ENCODE peak calls at places on chromosome 17, in six cellular contexts. One of them, this sample, is unnamed.

GRCh38 chr17:65418622-65419021 is 142.8 kb downstream of the AXIN2 start:
- DNase-seq in H1: no peak
- DNase-seq in neuronal stem cell: no peak
- DNase-seq in H9: no peak
- DNase-seq in IMR-90: no peak
- DNase-seq in mesenchymal stem cell: no peak
- DNase-seq in this sample: no peak

GRCh38 chr17:66814026-66814425 is 20.9 kb upstream of the CACNG5 start:
- DNase-seq in H1: no peak
- DNase-seq in neuronal stem cell: no peak
- DNase-seq in H9: no peak
- DNase-seq in IMR-90: no peak
- DNase-seq in mesenchymal stem cell: no peak
- DNase-seq in this sample: no peak

GRCh38 chr17:69733171-69734014 is 318.9 kb downstream of the MAP2K6 start:
- DNase-seq in H1: no peak
- DNase-seq in neuronal stem cell: no peak
- DNase-seq in H9: no peak
- DNase-seq in IMR-90: peak
- DNase-seq in mesenchymal stem cell: peak
- DNase-seq in this sample: peak

GRCh38 chr17:81252336-81253329 is 13.5 kb downstream of the NDUFAF8 start:
- DNase-seq in H1: no peak
- DNase-seq in neuronal stem cell: no peak
- DNase-seq in H9: no peak
- DNase-seq in IMR-90: no peak
- DNase-seq in mesenchymal stem cell: no peak
- DNase-seq in this sample: no peak

GRCh38 chr17:82489117-82489516 is 30.4 kb upstream of the FOXK2 start:
- DNase-seq in H1: no peak
- DNase-seq in neuronal stem cell: no peak
- DNase-seq in H9: no peak
- DNase-seq in IMR-90: peak
- DNase-seq in mesenchymal stem cell: no peak
- DNase-seq in this sample: no peak

GRCh38 chr17:4945176-4945943 is 3.0 kb downstream of the PFN1 start:
- DNase-seq in H1: peak
- DNase-seq in neuronal stem cell: no peak
- DNase-seq in H9: peak
- DNase-seq in IMR-90: peak
- DNase-seq in mesenchymal stem cell: peak
- DNase-seq in this sample: peak

GRCh38 chr17:66654341-66654740 is 180.6 kb upstream of the CACNG5 start:
- DNase-seq in H1: no peak
- DNase-seq in neuronal stem cell: no peak
- DNase-seq in H9: no peak
- DNase-seq in IMR-90: peak
- DNase-seq in mesenchymal stem cell: peak
- DNase-seq in this sample: no peak

GRCh38 chr17:28720247-28720996 is 637 bp downstream of the RPL23A start:
- DNase-seq in H1: no peak
- DNase-seq in neuronal stem cell: no peak
- DNase-seq in H9: no peak
- DNase-seq in IMR-90: no peak
- DNase-seq in mesenchymal stem cell: peak
- DNase-seq in this sample: peak

GRCh38 chr17:67027031-67027628 is 17.2 kb upstream of the CACNG1 start:
- DNase-seq in H1: no peak
- DNase-seq in neuronal stem cell: no peak
- DNase-seq in H9: no peak
- DNase-seq in IMR-90: peak
- DNase-seq in mesenchymal stem cell: no peak
- DNase-seq in this sample: no peak

GRCh38 chr17:47776330-47777197 is 43.5 kb downstream of the TBX21 start:
- DNase-seq in H1: no peak
- DNase-seq in neuronal stem cell: no peak
- DNase-seq in H9: peak
- DNase-seq in IMR-90: peak
- DNase-seq in mesenchymal stem cell: peak
- DNase-seq in this sample: peak

GRCh38 chr17:75090871-75091854 is 3.4 kb downstream of the SLC16A5 start:
- DNase-seq in H1: no peak
- DNase-seq in neuronal stem cell: no peak
- DNase-seq in H9: peak
- DNase-seq in IMR-90: no peak
- DNase-seq in mesenchymal stem cell: no peak
- DNase-seq in this sample: no peak

GRCh38 chr17:19513897-19514488 is 19.7 kb upstream of the SLC47A1 start:
- DNase-seq in H1: peak
- DNase-seq in neuronal stem cell: peak
- DNase-seq in H9: peak
- DNase-seq in IMR-90: peak
- DNase-seq in mesenchymal stem cell: peak
- DNase-seq in this sample: peak
- H3K9ac ChIP-seq in H1: no peak
- H3K9ac ChIP-seq in neuronal stem cell: no peak
- H3K9ac ChIP-seq in H9: no peak
- H3K9ac ChIP-seq in IMR-90: no peak
- H3K9ac ChIP-seq in mesenchymal stem cell: peak
- H3K9ac ChIP-seq in this sample: no peak

DNA sequence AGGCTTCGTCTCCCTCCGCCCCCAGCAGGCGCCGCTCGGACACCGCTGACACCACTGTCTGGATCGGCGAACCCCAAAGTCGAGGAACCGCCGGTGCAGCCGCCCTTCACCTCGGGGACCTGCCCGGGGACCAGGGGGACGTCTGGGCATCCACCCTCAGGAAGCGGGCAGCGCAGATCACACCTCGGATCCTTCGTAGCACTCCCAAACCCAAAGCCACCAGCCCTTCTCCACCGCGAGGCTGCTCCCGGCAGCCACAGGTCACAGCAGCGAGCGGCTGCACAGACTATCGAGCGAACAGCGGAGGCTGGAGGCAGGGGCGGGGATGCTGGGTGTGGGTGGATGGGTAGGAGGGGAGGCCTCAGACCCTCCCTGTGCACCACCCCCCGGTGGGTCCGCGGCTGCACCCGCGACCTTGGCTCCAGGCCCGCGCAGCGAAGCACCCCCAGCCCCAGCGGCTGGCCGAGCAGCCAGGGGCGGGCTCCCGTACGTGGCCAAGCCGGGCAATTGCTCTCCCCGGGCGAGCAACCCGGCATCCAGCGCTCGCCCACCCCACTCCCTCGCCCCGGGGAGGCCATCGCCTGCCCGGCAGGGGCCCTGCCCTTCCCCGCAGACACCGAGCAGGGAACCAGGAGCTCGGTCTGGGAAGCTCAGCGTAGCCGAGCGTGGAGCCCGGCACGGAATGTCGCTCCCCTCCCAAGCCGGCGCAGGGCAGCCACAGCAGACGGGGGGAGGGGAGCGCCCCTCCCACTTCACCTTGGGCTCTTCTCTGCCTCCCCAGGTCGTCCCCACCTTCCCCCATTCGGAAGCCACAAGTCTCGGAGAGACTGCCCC is 1.0 kb downstream of the SDK2 start:
- DNase-seq in H1: peak
- DNase-seq in neuronal stem cell: peak
- DNase-seq in H9: peak
- DNase-seq in IMR-90: no peak
- DNase-seq in mesenchymal stem cell: peak
- DNase-seq in this sample: peak
- H2BK15ac ChIP-seq in H1: no peak
- H2BK15ac ChIP-seq in neuronal stem cell: peak
- H2BK15ac ChIP-seq in H9: no peak
- H2BK15ac ChIP-seq in IMR-90: no peak
- H2BK15ac ChIP-seq in mesenchymal stem cell: no peak
- H2BK15ac ChIP-seq in this sample: no peak

DNA sequence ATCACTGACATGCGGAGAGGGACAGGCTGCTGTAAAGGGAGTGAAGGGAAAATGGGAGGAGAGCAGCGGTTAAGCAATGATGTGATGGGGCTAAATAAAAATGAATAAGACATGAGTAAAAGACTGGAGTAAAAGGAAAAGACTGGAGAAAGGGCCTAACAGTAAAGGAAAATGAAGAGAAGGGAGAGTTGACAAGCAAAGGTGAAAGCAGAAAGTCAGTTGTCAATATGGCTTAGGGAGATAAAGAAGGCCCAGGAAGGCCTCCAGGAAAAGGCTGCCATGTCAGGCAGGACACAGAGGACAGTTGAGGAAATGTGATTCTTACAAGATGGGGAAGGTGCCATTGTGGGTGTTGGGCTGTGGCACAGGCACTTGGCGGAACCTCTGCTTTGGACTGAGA is 98.9 kb upstream of the AMZ2 start:
- DNase-seq in H1: peak
- DNase-seq in neuronal stem cell: no peak
- DNase-seq in H9: no peak
- DNase-seq in IMR-90: no peak
- DNase-seq in mesenchymal stem cell: no peak
- DNase-seq in this sample: no peak
- H3K23ac ChIP-seq in H1: no peak
- H3K23ac ChIP-seq in neuronal stem cell: no peak
- H3K23ac ChIP-seq in H9: no peak
- H3K23ac ChIP-seq in IMR-90: no peak
- H3K23ac ChIP-seq in mesenchymal stem cell: no peak
- H3K23ac ChIP-seq in this sample: no peak

GRCh38 chr17:63954402-63955063 is 18.2 kb downstream of the SCN4A start:
- DNase-seq in H1: no peak
- DNase-seq in neuronal stem cell: no peak
- DNase-seq in H9: no peak
- DNase-seq in IMR-90: no peak
- DNase-seq in mesenchymal stem cell: no peak
- DNase-seq in this sample: no peak
- H3K9ac ChIP-seq in H1: no peak
- H3K9ac ChIP-seq in neuronal stem cell: no peak
- H3K9ac ChIP-seq in H9: no peak
- H3K9ac ChIP-seq in IMR-90: no peak
- H3K9ac ChIP-seq in mesenchymal stem cell: no peak
- H3K9ac ChIP-seq in this sample: no peak

GRCh38 chr17:43598359-43599045 is 52.4 kb upstream of the ETV4 start:
- DNase-seq in H1: no peak
- DNase-seq in neuronal stem cell: no peak
- DNase-seq in H9: no peak
- DNase-seq in IMR-90: no peak
- DNase-seq in mesenchymal stem cell: no peak
- DNase-seq in this sample: no peak

GRCh38 chr17:43599835-43600234 is 53.7 kb upstream of the ETV4 start:
- DNase-seq in H1: no peak
- DNase-seq in neuronal stem cell: no peak
- DNase-seq in H9: no peak
- DNase-seq in IMR-90: peak
- DNase-seq in mesenchymal stem cell: peak
- DNase-seq in this sample: no peak

GRCh38 chr17:43599046-43599395 is 52.9 kb upstream of the ETV4 start:
- DNase-seq in H1: no peak
- DNase-seq in neuronal stem cell: no peak
- DNase-seq in H9: no peak
- DNase-seq in IMR-90: no peak
- DNase-seq in mesenchymal stem cell: no peak
- DNase-seq in this sample: peak

GRCh38 chr17:43604549-43604948 is 57.2 kb downstream of the MEOX1 start:
- DNase-seq in H1: no peak
- DNase-seq in neuronal stem cell: no peak
- DNase-seq in H9: no peak
- DNase-seq in IMR-90: no peak
- DNase-seq in mesenchymal stem cell: no peak
- DNase-seq in this sample: no peak

DNA sequence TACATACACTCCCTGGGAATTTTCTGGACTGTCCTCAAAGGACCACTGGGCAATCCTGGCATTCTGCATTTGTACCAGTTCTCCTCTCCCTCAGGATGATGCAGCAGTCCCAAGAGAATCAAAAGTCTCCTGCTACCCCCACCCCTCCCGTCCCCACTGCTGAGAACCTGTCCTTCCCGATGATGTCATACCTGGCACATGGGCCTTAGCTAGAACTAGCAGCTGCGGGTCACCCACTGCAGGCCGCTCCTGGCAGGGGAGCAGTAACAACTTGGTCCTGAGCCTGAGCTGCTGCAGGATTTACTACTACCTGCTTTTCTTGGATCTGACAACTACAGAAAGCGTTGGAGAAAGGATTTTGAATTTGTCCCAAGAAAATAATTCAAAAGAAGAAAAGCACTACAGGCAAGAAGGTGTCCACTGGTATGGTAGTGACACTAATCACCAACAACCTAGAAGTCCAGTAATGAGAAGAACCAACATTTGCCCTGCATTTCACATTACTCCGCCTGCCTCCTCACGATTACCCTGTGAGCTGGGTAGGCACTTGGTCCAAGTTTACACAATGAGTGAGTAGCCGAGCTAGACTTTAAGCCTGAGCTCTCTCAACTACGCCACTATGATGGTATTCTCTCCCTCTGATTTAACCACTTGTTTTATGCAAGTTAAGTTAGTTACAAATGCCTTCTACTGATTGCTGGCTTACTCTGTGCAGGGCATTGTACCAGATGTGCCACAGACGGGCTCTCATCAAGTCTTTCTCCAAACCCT is 55.3 kb upstream of the ETV4 start:
- DNase-seq in H1: no peak
- DNase-seq in neuronal stem cell: no peak
- DNase-seq in H9: no peak
- DNase-seq in IMR-90: peak
- DNase-seq in mesenchymal stem cell: no peak
- DNase-seq in this sample: peak
- H2BK15ac ChIP-seq in H1: peak
- H2BK15ac ChIP-seq in neuronal stem cell: no peak
- H2BK15ac ChIP-seq in H9: no peak
- H2BK15ac ChIP-seq in IMR-90: peak
- H2BK15ac ChIP-seq in mesenchymal stem cell: no peak
- H2BK15ac ChIP-seq in this sample: no peak

GRCh38 chr17:20781260-20781659 is 201.7 kb downstream of the CDRT15L2 start:
- DNase-seq in H1: no peak
- DNase-seq in neuronal stem cell: no peak
- DNase-seq in H9: no peak
- DNase-seq in IMR-90: no peak
- DNase-seq in mesenchymal stem cell: no peak
- DNase-seq in this sample: no peak
- H3K23ac ChIP-seq in H1: no peak
- H3K23ac ChIP-seq in neuronal stem cell: no peak
- H3K23ac ChIP-seq in H9: no peak
- H3K23ac ChIP-seq in IMR-90: no peak
- H3K23ac ChIP-seq in mesenchymal stem cell: no peak
- H3K23ac ChIP-seq in this sample: no peak